ENCODE peak calls at places on chromosomes 5 and 9, in eight cellular contexts. X is OCI-M1, T is A172, W is BJ, B is iPS DF 6.9, S is Calu3, E is H54, D is posterior vena cava. K is an unnamed sample.

GRCh38 chr5:103340132-103340531 is 81.6 kb downstream of the MACIR start:
- DNase-seq in X (no peak), T (no peak), W (no peak), B (no peak), S (no peak), E (no peak), D (no peak), K (no peak)

GRCh38 chr5:1801954-1802295 is 718 bp downstream of the NDUFS6 start:
- DNase-seq in X (peak), T (peak), W (no peak), B (no peak), S (peak), E (no peak), D (no peak), K (no peak)

GRCh38 chr5:159877894-159878448 is 38.3 kb upstream of the ADRA1B start:
- DNase-seq in X (no peak), T (no peak), W (no peak), B (no peak), S (no peak), E (no peak), D (no peak), K (no peak)

GRCh38 chr5:13632676-13633075 is 311.8 kb downstream of the DNAH5 start:
- DNase-seq in X (no peak), T (peak), W (peak), B (no peak), S (no peak), E (peak), D (no peak), K (peak)

GRCh38 chr9:93945400-93946337 is 9.5 kb downstream of the BARX1 start:
- DNase-seq in X (peak), T (no peak), W (no peak), B (no peak), S (no peak), E (no peak), D (no peak), K (no peak)

GRCh38 chr9:4073371-4073770 is 226.5 kb downstream of the GLIS3 start:
- DNase-seq in X (peak), T (no peak), W (no peak), B (peak), S (peak), E (no peak), D (no peak), K (no peak)

GRCh38 chr9:93813687-93814560 is 141.2 kb downstream of the BARX1 start:
- DNase-seq in X (no peak), T (no peak), W (no peak), B (no peak), S (no peak), E (peak), D (no peak), K (no peak)

GRCh38 chr5:171129308-171129707 is 179.7 kb upstream of the TLX3 start:
- DNase-seq in X (no peak), T (no peak), W (no peak), B (no peak), S (no peak), E (no peak), D (no peak), K (no peak)

GRCh38 chr5:95620030-95620869 is at the start of gene GPR150:
- DNase-seq in X (no peak), T (no peak), W (no peak), B (no peak), S (peak), E (no peak), D (peak), K (peak)

GRCh38 chr5:139141841-139142240 is 56.3 kb downstream of the SIL1 start:
- DNase-seq in X (no peak), T (no peak), W (no peak), B (no peak), S (no peak), E (no peak), D (peak), K (peak)

GRCh38 chr9:124782661-124783574 is 6.0 kb downstream of the OLFML2A start:
- DNase-seq in X (no peak), T (no peak), W (no peak), B (no peak), S (no peak), E (no peak), D (peak), K (no peak)

GRCh38 chr5:86977185-86977584 is 290.5 kb upstream of the RASA1 start:
- DNase-seq in X (no peak), T (no peak), W (no peak), B (no peak), S (no peak), E (no peak), D (no peak), K (peak)

GRCh38 chr5:11602298-11602697 is 301.9 kb downstream of the CTNND2 start:
- DNase-seq in X (no peak), T (no peak), W (no peak), B (no peak), S (no peak), E (no peak), D (no peak), K (no peak)

GRCh38 chr5:116763987-116764866 is 189.6 kb upstream of the SEMA6A start:
- DNase-seq in X (no peak), T (no peak), W (no peak), B (no peak), S (peak), E (no peak), D (no peak), K (no peak)

GRCh38 chr5:15529821-15530220 is 29.8 kb downstream of the FBXL7 start:
- DNase-seq in X (no peak), T (no peak), W (no peak), B (no peak), S (no peak), E (no peak), D (no peak), K (no peak)

GRCh38 chr5:92504346-92504745 is 1076.7 kb downstream of the NR2F1-AS1 start:
- DNase-seq in X (no peak), T (no peak), W (no peak), B (no peak), S (peak), E (no peak), D (no peak), K (no peak)

GRCh38 chr5:173501922-173502321 is 114.5 kb downstream of the BOD1 start:
- DNase-seq in X (no peak), T (no peak), W (no peak), B (no peak), S (no peak), E (no peak), D (no peak), K (no peak)

GRCh38 chr5:149060325-149060724 is 2.5 kb downstream of the SH3TC2 start:
- DNase-seq in X (peak), T (peak), W (no peak), B (no peak), S (peak), E (no peak), D (no peak), K (peak)

GRCh38 chr5:160260881-160261815 is 31.8 kb downstream of the FABP6 start:
- DNase-seq in X (peak), T (peak), W (no peak), B (no peak), S (peak), E (no peak), D (peak), K (no peak)

GRCh38 chr5:133690746-133691145 is 78.4 kb upstream of the FSTL4 start:
- DNase-seq in X (no peak), T (no peak), W (no peak), B (no peak), S (no peak), E (no peak), D (no peak), K (no peak)

GRCh38 chr5:43313854-43314457 is 744 bp upstream of the HMGCS1 start:
- DNase-seq in X (no peak), T (peak), W (no peak), B (no peak), S (peak), E (peak), D (no peak), K (no peak)

GRCh38 chr9:126317513-126317912 is 9.1 kb upstream of the MVB12B start:
- DNase-seq in X (no peak), T (no peak), W (no peak), B (no peak), S (peak), E (no peak), D (no peak), K (no peak)

GRCh38 chr5:167378894-167379723 is 912.3 kb upstream of the WWC1 start:
- DNase-seq in X (no peak), T (no peak), W (no peak), B (no peak), S (no peak), E (no peak), D (no peak), K (no peak)

GRCh38 chr9:137023583-137023991 is 4.5 kb downstream of the ABCA2 start:
- DNase-seq in X (no peak), T (no peak), W (no peak), B (no peak), S (no peak), E (no peak), D (no peak), K (no peak)

GRCh38 chr9:125405938-125406811 is 144.5 kb downstream of the GAPVD1 start:
- DNase-seq in X (peak), T (peak), W (no peak), B (no peak), S (peak), E (peak), D (no peak), K (peak)

K was measured in RPMI7951.